ENCODE peak calls at places on chromosomes 3 and 15, in eight cellular contexts. I is T-cell; Z is C1 segment of cervical spinal cord; S is PC-9; M is neural crest cell; E is activated CD8-positive, alpha-beta memory T cell treated with anti-CD3 and anti-CD28 coated beads, Interleukin-2, amount 50 U/mL, for 4 hours; B is substantia nigra; H is GM10248. O is an unnamed sample.
A peak's percentile ranks its signal among the peaks of the same experiment; 100 is the strongest.

GRCh38 chr3:104933981-104934380 is 432.7 kb upstream of the ALCAM start:
- DNase-seq in S (no peak), E (no peak), Z (no peak), B (no peak), I (no peak), M (no peak), H (no peak), O (no peak)

GRCh38 chr3:25493786-25494185 is 65.7 kb downstream of the RARB start:
- DNase-seq in M (no peak), Z (no peak), B (no peak), E (no peak), I (no peak), H (no peak), S (no peak), O (no peak)

GRCh38 chr15:25875551-25875950 is 12.4 kb upstream of the ATP10A start:
- DNase-seq in B (no peak), Z (no peak), S (no peak), I (no peak), E (no peak), M (no peak), H (no peak), O (peak; percentile 64)

GRCh38 chr3:42300013-42300412 is 34.0 kb upstream of the CCK start:
- DNase-seq in H (peak; percentile 28), Z (no peak), S (peak; percentile 13), I (peak; percentile 2), E (no peak), M (peak; percentile 43), B (no peak), O (no peak)

GRCh38 chr3:85321892-85322291 is 363.1 kb downstream of the CADM2 start:
- DNase-seq in E (no peak), H (no peak), M (no peak), Z (no peak), S (no peak), I (no peak), B (no peak), O (no peak)

GRCh38 chr3:8579101-8579500 is 65.5 kb downstream of the SSUH2 start:
- DNase-seq in I (no peak), E (no peak), M (no peak), B (no peak), S (no peak), H (peak; percentile 45), Z (no peak), O (no peak)

GRCh38 chr3:72678380-72678779 is 169.9 kb downstream of the SHQ1 start:
- DNase-seq in E (no peak), Z (no peak), H (no peak), S (no peak), B (no peak), M (no peak), I (no peak), O (no peak)

GRCh38 chr3:100059472-100059871 is 54.8 kb downstream of the FILIP1L start:
- DNase-seq in H (no peak), I (no peak), M (no peak), B (no peak), E (no peak), Z (no peak), S (no peak), O (no peak)

GRCh38 chr3:38573111-38573510 is 76.4 kb downstream of the SCN5A start:
- DNase-seq in S (no peak), E (no peak), I (no peak), Z (no peak), M (no peak), H (no peak), B (no peak), O (peak; percentile 25)

GRCh38 chr15:73704869-73705645 is 20.9 kb downstream of the CD276 start:
- DNase-seq in Z (no peak), E (peak; percentile 62), B (peak; percentile 10), I (peak; percentile 57), S (peak; percentile 53), H (peak; percentile 80), M (peak; percentile 63), O (no peak)

GRCh38 chr3:152797751-152798432 is 37.0 kb upstream of the P2RY1 start:
- DNase-seq in B (no peak), S (no peak), H (no peak), I (no peak), E (no peak), M (no peak), Z (no peak), O (no peak)

GRCh38 chr3:10570196-10570946 is 65.0 kb upstream of the ATP2B2 start:
- DNase-seq in H (no peak), B (peak; percentile 53), S (no peak), Z (peak; percentile 35), I (no peak), M (no peak), E (no peak), O (no peak)

GRCh38 chr3:67044295-67044694 is 46.2 kb downstream of the KBTBD8 start:
- DNase-seq in E (no peak), M (no peak), B (no peak), Z (no peak), H (no peak), S (no peak), I (no peak), O (no peak)

GRCh38 chr15:39575180-39575579 is 5.7 kb upstream of the THBS1 start:
- DNase-seq in E (no peak), Z (no peak), I (no peak), S (no peak), H (no peak), M (no peak), B (no peak), O (no peak)

GRCh38 chr15:55230051-55230670 is 33.4 kb upstream of the RSL24D1 start:
- DNase-seq in H (no peak), Z (no peak), S (no peak), M (no peak), I (no peak), B (no peak), E (no peak), O (no peak)

GRCh38 chr3:52341123-52341522 is 25.0 kb downstream of the DNAH1 start:
- DNase-seq in I (no peak), H (no peak), S (no peak), E (no peak), B (no peak), M (no peak), Z (no peak), O (no peak)

GRCh38 chr3:189488241-189488767 is 142.9 kb upstream of the TP63 start:
- DNase-seq in B (no peak), S (no peak), E (no peak), H (no peak), I (no peak), M (no peak), Z (no peak), O (no peak)

GRCh38 chr3:71140477-71140876 is 443.1 kb downstream of the FOXP1 start:
- DNase-seq in M (no peak), I (no peak), H (no peak), E (no peak), Z (no peak), B (no peak), S (no peak), O (no peak)

GRCh38 chr3:183921096-183921495 is 36.4 kb upstream of the PARL start:
- DNase-seq in M (no peak), Z (no peak), I (no peak), E (no peak), S (no peak), B (no peak), H (no peak), O (no peak)

O was measured in vagina.